ENCODE peak calls at places on chromosomes 2 and 18, in four cellular contexts. One of them, this sample, is unnamed.

GRCh38 chr2:79855264-79856006 is 342.6 kb downstream of the CTNNA2 start:
- DNase-seq in BJ: no peak
- DNase-seq in fibroblast of lung: no peak
- DNase-seq in breast epithelium: no peak
- DNase-seq in this sample: no peak

GRCh38 chr2:9332853-9333245 is 90.5 kb downstream of the ITGB1BP1 start:
- DNase-seq in breast epithelium: no peak
- DNase-seq in fibroblast of lung: no peak
- DNase-seq in BJ: no peak
- DNase-seq in this sample: no peak

GRCh38 chr18:475202-475624 is 25.3 kb downstream of the COLEC12 start:
- DNase-seq in BJ: no peak
- DNase-seq in fibroblast of lung: peak; percentile 42
- DNase-seq in breast epithelium: no peak
- DNase-seq in this sample: no peak

GRCh38 chr2:10048501-10049171 is 5.3 kb downstream of the KLF11 start:
- DNase-seq in breast epithelium: no peak
- DNase-seq in fibroblast of lung: peak; percentile 79
- DNase-seq in BJ: no peak
- DNase-seq in this sample: no peak

GRCh38 chr2:215796160-215796559 is 217.2 kb downstream of the MREG start:
- DNase-seq in fibroblast of lung: peak; percentile 44
- DNase-seq in breast epithelium: no peak
- DNase-seq in BJ: no peak
- DNase-seq in this sample: no peak

GRCh38 chr2:105787376-105788318 is 42.9 kb downstream of the NCK2 start:
- DNase-seq in fibroblast of lung: no peak
- DNase-seq in BJ: no peak
- DNase-seq in breast epithelium: no peak
- DNase-seq in this sample: no peak

GRCh38 chr2:164538250-164538866 is 82.9 kb downstream of the GRB14 start:
- DNase-seq in breast epithelium: no peak
- DNase-seq in fibroblast of lung: peak; percentile 27
- DNase-seq in BJ: no peak
- DNase-seq in this sample: no peak

GRCh38 chr2:15783489-15783888 is 156.9 kb upstream of the MYCN start:
- DNase-seq in breast epithelium: no peak
- DNase-seq in fibroblast of lung: no peak
- DNase-seq in BJ: no peak
- DNase-seq in this sample: no peak

GRCh38 chr2:139514946-139515345 is 734.8 kb upstream of the NXPH2 start:
- DNase-seq in fibroblast of lung: no peak
- DNase-seq in BJ: no peak
- DNase-seq in breast epithelium: no peak
- DNase-seq in this sample: no peak

GRCh38 chr18:36309436-36310391 is 12.2 kb downstream of the FHOD3 start:
- DNase-seq in BJ: peak; percentile 97
- DNase-seq in fibroblast of lung: peak; percentile 89
- DNase-seq in breast epithelium: peak; percentile 77
- DNase-seq in this sample: peak; percentile 100

GRCh38 chr2:223076573-223076972 is 24.6 kb downstream of the KCNE4 start:
- DNase-seq in breast epithelium: no peak
- DNase-seq in fibroblast of lung: no peak
- DNase-seq in BJ: no peak
- DNase-seq in this sample: peak; percentile 52

GRCh38 chr2:48383055-48383454 is 146.9 kb upstream of the STON1 start:
- DNase-seq in fibroblast of lung: no peak
- DNase-seq in breast epithelium: no peak
- DNase-seq in BJ: no peak
- DNase-seq in this sample: no peak

GRCh38 chr2:148876589-148877402 is 1.8 kb downstream of the KIF5C start:
- DNase-seq in breast epithelium: no peak
- DNase-seq in BJ: no peak
- DNase-seq in fibroblast of lung: no peak
- DNase-seq in this sample: no peak

GRCh38 chr2:15599994-15600393 is 8.3 kb downstream of the DDX1 start:
- DNase-seq in fibroblast of lung: no peak
- DNase-seq in breast epithelium: no peak
- DNase-seq in BJ: no peak
- DNase-seq in this sample: no peak

GRCh38 chr2:201909348-201909747 is 103.0 kb downstream of the CDK15 start:
- DNase-seq in fibroblast of lung: peak; percentile 80
- DNase-seq in BJ: peak; percentile 74
- DNase-seq in breast epithelium: no peak
- DNase-seq in this sample: no peak

GRCh38 chr2:126643431-126643830 is 12.5 kb upstream of the GYPC start:
- DNase-seq in BJ: no peak
- DNase-seq in fibroblast of lung: no peak
- DNase-seq in breast epithelium: no peak
- DNase-seq in this sample: no peak

GRCh38 chr2:117686699-117687098 is 127.8 kb upstream of the DDX18 start:
- DNase-seq in BJ: no peak
- DNase-seq in breast epithelium: no peak
- DNase-seq in fibroblast of lung: no peak
- DNase-seq in this sample: no peak

GRCh38 chr18:52219102-52219501 is 120.9 kb upstream of the DCC start:
- DNase-seq in BJ: no peak
- DNase-seq in breast epithelium: no peak
- DNase-seq in fibroblast of lung: no peak
- DNase-seq in this sample: peak; percentile 48

GRCh38 chr2:111626037-111626861 is 257.7 kb downstream of the ANAPC1 start:
- DNase-seq in BJ: no peak
- DNase-seq in fibroblast of lung: no peak
- DNase-seq in breast epithelium: no peak
- DNase-seq in this sample: no peak

GRCh38 chr18:31957728-31958127 is 14.8 kb upstream of the TRAPPC8 start:
- DNase-seq in breast epithelium: no peak
- DNase-seq in fibroblast of lung: no peak
- DNase-seq in BJ: no peak
- DNase-seq in this sample: no peak

GRCh38 chr2:149451417-149452165 is 121.2 kb downstream of the LYPD6 start:
- DNase-seq in fibroblast of lung: no peak
- DNase-seq in breast epithelium: no peak
- DNase-seq in BJ: no peak
- DNase-seq in this sample: no peak

GRCh38 chr2:219507555-219508443 is 6.5 kb upstream of the ASIC4 start:
- DNase-seq in breast epithelium: no peak
- DNase-seq in fibroblast of lung: no peak
- DNase-seq in BJ: no peak
- DNase-seq in this sample: no peak

GRCh38 chr2:216406861-216407260 is 5.4 kb upstream of the SMARCAL1 start:
- DNase-seq in fibroblast of lung: no peak
- DNase-seq in breast epithelium: no peak
- DNase-seq in BJ: no peak
- DNase-seq in this sample: no peak

GRCh38 chr2:166179201-166179600 is 51.4 kb upstream of the SCN1A start:
- DNase-seq in fibroblast of lung: peak; percentile 68
- DNase-seq in BJ: no peak
- DNase-seq in breast epithelium: no peak
- DNase-seq in this sample: no peak

GRCh38 chr2:183671233-183671632 is 547.0 kb downstream of the NUP35 start:
- DNase-seq in BJ: no peak
- DNase-seq in fibroblast of lung: no peak
- DNase-seq in breast epithelium: no peak
- DNase-seq in this sample: no peak

GRCh38 chr2:179107737-179108136 is 57.8 kb upstream of the CCDC141 start:
- DNase-seq in breast epithelium: no peak
- DNase-seq in fibroblast of lung: peak; percentile 15
- DNase-seq in BJ: no peak
- DNase-seq in this sample: peak; percentile 15

GRCh38 chr2:237165405-237166276 is 80.0 kb downstream of the COPS8 start:
- DNase-seq in fibroblast of lung: peak; percentile 62
- DNase-seq in breast epithelium: no peak
- DNase-seq in BJ: no peak
- DNase-seq in this sample: peak; percentile 20

GRCh38 chr2:234292205-234292954 is 204.5 kb downstream of the ARL4C start:
- DNase-seq in BJ: no peak
- DNase-seq in breast epithelium: no peak
- DNase-seq in fibroblast of lung: no peak
- DNase-seq in this sample: no peak

GRCh38 chr2:172640389-172640788 is 84.5 kb downstream of the PDK1 start:
- DNase-seq in breast epithelium: no peak
- DNase-seq in BJ: no peak
- DNase-seq in fibroblast of lung: peak; percentile 69
- DNase-seq in this sample: no peak

GRCh38 chr2:156342252-156343095 is 10.0 kb upstream of the NR4A2 start:
- DNase-seq in BJ: peak; percentile 61
- DNase-seq in breast epithelium: peak; percentile 96
- DNase-seq in fibroblast of lung: peak; percentile 96
- DNase-seq in this sample: peak; percentile 82

GRCh38 chr2:229996320-229996719 is 72.4 kb downstream of the SLC16A14 start:
- DNase-seq in breast epithelium: no peak
- DNase-seq in BJ: peak; percentile 50
- DNase-seq in fibroblast of lung: no peak
- DNase-seq in this sample: no peak

GRCh38 chr2:36356990-36357505 is 1.5 kb downstream of the CRIM1 start:
- DNase-seq in BJ: no peak
- DNase-seq in fibroblast of lung: no peak
- DNase-seq in breast epithelium: no peak
- DNase-seq in this sample: no peak

GRCh38 chr2:105110295-105110829 is 72.5 kb downstream of the MRPS9 start:
- DNase-seq in breast epithelium: no peak
- DNase-seq in fibroblast of lung: no peak
- DNase-seq in BJ: no peak
- DNase-seq in this sample: no peak

GRCh38 chr18:64260810-64261209 is 111.9 kb upstream of the LINC00305 start:
- DNase-seq in breast epithelium: no peak
- DNase-seq in BJ: no peak
- DNase-seq in fibroblast of lung: no peak
- DNase-seq in this sample: no peak

GRCh38 chr2:132757002-132757598 is 87.1 kb upstream of the LYPD1 start:
- DNase-seq in breast epithelium: no peak
- DNase-seq in BJ: no peak
- DNase-seq in fibroblast of lung: no peak
- DNase-seq in this sample: no peak

GRCh38 chr2:241201445-241202267 is 13.2 kb downstream of the ANO7 start:
- DNase-seq in BJ: no peak
- DNase-seq in fibroblast of lung: no peak
- DNase-seq in breast epithelium: no peak
- DNase-seq in this sample: no peak

GRCh38 chr18:11962586-11962985 is 18.7 kb upstream of the IMPA2 start:
- DNase-seq in BJ: no peak
- DNase-seq in breast epithelium: no peak
- DNase-seq in fibroblast of lung: no peak
- DNase-seq in this sample: peak; percentile 48

GRCh38 chr2:12251749-12252148 is 465.0 kb upstream of the TRIB2 start:
- DNase-seq in fibroblast of lung: no peak
- DNase-seq in breast epithelium: no peak
- DNase-seq in BJ: no peak
- DNase-seq in this sample: no peak

GRCh38 chr18:37564796-37565137 is 831 bp downstream of the CELF4 start:
- DNase-seq in breast epithelium: no peak
- DNase-seq in BJ: no peak
- DNase-seq in fibroblast of lung: peak; percentile 48
- DNase-seq in this sample: peak; percentile 45

GRCh38 chr18:37561986-37562385 is 3.6 kb downstream of the CELF4 start:
- DNase-seq in breast epithelium: no peak
- DNase-seq in fibroblast of lung: no peak
- DNase-seq in BJ: no peak
- DNase-seq in this sample: no peak

GRCh38 chr18:37565138-37565984 is at the start of gene CELF4:
- DNase-seq in fibroblast of lung: peak; percentile 11
- DNase-seq in breast epithelium: no peak
- DNase-seq in BJ: no peak
- DNase-seq in this sample: peak; percentile 26

GRCh38 chr18:37565985-37566478 is 434 bp upstream of the CELF4 start:
- DNase-seq in breast epithelium: no peak
- DNase-seq in fibroblast of lung: peak; percentile 45
- DNase-seq in BJ: no peak
- DNase-seq in this sample: no peak

GRCh38 chr18:37563810-37564511 is 1.6 kb downstream of the CELF4 start:
- DNase-seq in fibroblast of lung: no peak
- DNase-seq in BJ: no peak
- DNase-seq in breast epithelium: no peak
- DNase-seq in this sample: no peak
- H3K27me3 ChIP-seq in fibroblast of lung: peaks cover 25% of the 10 kb centered on the region
- H3K27me3 ChIP-seq in BJ: peaks cover 37% of the 10 kb centered on the region
- H3K27me3 ChIP-seq in breast epithelium: peaks cover 63% of the 10 kb centered on the region
- H3K27me3 ChIP-seq in this sample: peaks cover 96% of the 10 kb centered on the region

GRCh38 chr18:58194028-58194427 is 150.0 kb downstream of the NEDD4L start:
- DNase-seq in fibroblast of lung: no peak
- DNase-seq in breast epithelium: no peak
- DNase-seq in BJ: no peak
- DNase-seq in this sample: no peak
- TF ChIP-seq CTCF in fibroblast of lung: no peak
- TF ChIP-seq CTCF in breast epithelium: no peak
- TF ChIP-seq CTCF in BJ: peak; percentile 33
- TF ChIP-seq CTCF in this sample: peak; percentile 44

GRCh38 chr2:42494434-42495233 is 852 bp upstream of the KCNG3 start:
- DNase-seq in BJ: peak; percentile 11
- DNase-seq in breast epithelium: peak; percentile 70
- DNase-seq in fibroblast of lung: peak; percentile 81
- DNase-seq in this sample: peak; percentile 85
- H3K27me3 ChIP-seq in BJ: peaks cover 21% of the 10 kb centered on the region
- H3K27me3 ChIP-seq in breast epithelium: peaks cover 4% of the 10 kb centered on the region
- H3K27me3 ChIP-seq in fibroblast of lung: peaks cover 28% of the 10 kb centered on the region
- H3K27me3 ChIP-seq in this sample: peaks cover 69% of the 10 kb centered on the region

DNA sequence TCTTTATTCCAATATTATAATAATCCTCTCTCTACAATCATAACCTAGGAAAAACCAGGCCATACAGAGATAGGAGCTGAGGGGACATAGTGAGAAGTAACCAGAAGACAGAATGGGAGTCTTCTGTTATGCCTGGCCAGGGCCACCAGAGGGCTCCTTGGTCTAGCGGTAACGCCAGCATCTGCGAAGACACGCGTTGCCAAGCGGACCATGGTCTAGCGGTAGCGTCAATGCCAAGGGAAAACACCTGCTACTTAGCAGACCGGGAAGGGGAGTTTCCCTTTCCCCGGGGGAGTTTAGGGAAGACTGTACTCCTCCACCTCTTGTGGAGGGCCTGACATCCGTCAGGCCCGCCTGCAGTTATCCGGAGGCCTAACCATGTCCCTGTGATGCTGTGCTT is 36.6 kb downstream of the ARL6IP6 start:
- DNase-seq in BJ: no peak
- DNase-seq in breast epithelium: no peak
- DNase-seq in fibroblast of lung: peak; percentile 6
- DNase-seq in this sample: no peak
- TF ChIP-seq CTCF in BJ: peak; percentile 31
- TF ChIP-seq CTCF in breast epithelium: no peak
- TF ChIP-seq CTCF in fibroblast of lung: peak; percentile 18
- TF ChIP-seq CTCF in this sample: peak; percentile 55

GRCh38 chr2:176174850-176175728 is 13.4 kb upstream of the HOXD1 start:
- DNase-seq in fibroblast of lung: no peak
- DNase-seq in breast epithelium: no peak
- DNase-seq in BJ: no peak
- DNase-seq in this sample: no peak

GRCh38 chr2:176175729-176176074 is 12.8 kb upstream of the HOXD1 start:
- DNase-seq in fibroblast of lung: no peak
- DNase-seq in breast epithelium: no peak
- DNase-seq in BJ: no peak
- DNase-seq in this sample: no peak

GRCh38 chr2:176172748-176173586 is 15.5 kb upstream of the HOXD1 start:
- DNase-seq in BJ: no peak
- DNase-seq in breast epithelium: no peak
- DNase-seq in fibroblast of lung: no peak
- DNase-seq in this sample: no peak

GRCh38 chr2:176173679-176174381 is 14.6 kb upstream of the HOXD1 start:
- DNase-seq in breast epithelium: no peak
- DNase-seq in BJ: no peak
- DNase-seq in fibroblast of lung: no peak
- DNase-seq in this sample: no peak

GRCh38 chr2:176174382-176174834 is 14.1 kb upstream of the HOXD1 start:
- DNase-seq in fibroblast of lung: no peak
- DNase-seq in BJ: no peak
- DNase-seq in breast epithelium: no peak
- DNase-seq in this sample: no peak
- H3K27me3 ChIP-seq in fibroblast of lung: peaks cover 61% of the 10 kb centered on the region
- H3K27me3 ChIP-seq in BJ: peaks cover 61% of the 10 kb centered on the region
- H3K27me3 ChIP-seq in breast epithelium: peaks cover 92% of the 10 kb centered on the region
- H3K27me3 ChIP-seq in this sample: peaks cover 99% of the 10 kb centered on the region

This sample was measured in foreskin keratinocyte.